ENCODE peak calls at places on chromosomes 6 and 20, in six cellular contexts. One of them, this sample, is unnamed.
A peak's percentile ranks its signal among the peaks of the same experiment; 100 is the strongest.

GRCh38 chr20:21251278-21251677 is 51.9 kb upstream of the XRN2 start:
- ATAC-seq in A549: no peak
- ATAC-seq in K562: no peak
- ATAC-seq in HepG2: no peak
- ATAC-seq in GM12878: no peak
- ATAC-seq in upper lobe of left lung: no peak
- ATAC-seq in this sample: no peak

GRCh38 chr6:37565267-37566208 is 65.8 kb upstream of the CCDC167 start:
- ATAC-seq in GM12878: peak; percentile 4
- ATAC-seq in K562: peak; percentile 34
- ATAC-seq in HepG2: peak; percentile 22
- ATAC-seq in upper lobe of left lung: no peak
- ATAC-seq in A549: no peak
- ATAC-seq in this sample: no peak

GRCh38 chr6:167975449-167975848 is 22.0 kb upstream of the KIF25 start:
- ATAC-seq in A549: no peak
- ATAC-seq in K562: no peak
- ATAC-seq in upper lobe of left lung: no peak
- ATAC-seq in HepG2: peak; percentile 16
- ATAC-seq in GM12878: no peak
- ATAC-seq in this sample: no peak

GRCh38 chr6:107218142-107218541 is 102.8 kb upstream of the BEND3 start:
- ATAC-seq in K562: peak; percentile 50
- ATAC-seq in HepG2: no peak
- ATAC-seq in upper lobe of left lung: no peak
- ATAC-seq in GM12878: no peak
- ATAC-seq in A549: no peak
- ATAC-seq in this sample: no peak

GRCh38 chr6:98094696-98095095 is 739.7 kb upstream of the POU3F2 start:
- ATAC-seq in K562: no peak
- ATAC-seq in upper lobe of left lung: no peak
- ATAC-seq in HepG2: no peak
- ATAC-seq in GM12878: no peak
- ATAC-seq in A549: no peak
- ATAC-seq in this sample: no peak

GRCh38 chr6:3385660-3386151 is 71.1 kb downstream of the SLC22A23 start:
- ATAC-seq in A549: no peak
- ATAC-seq in HepG2: no peak
- ATAC-seq in upper lobe of left lung: peak; percentile 9
- ATAC-seq in K562: no peak
- ATAC-seq in GM12878: peak; percentile 61
- ATAC-seq in this sample: peak; percentile 54

GRCh38 chr6:111565316-111566221 is 40.1 kb downstream of the TRAF3IP2 start:
- ATAC-seq in A549: peak; percentile 50
- ATAC-seq in K562: peak; percentile 81
- ATAC-seq in GM12878: peak; percentile 96
- ATAC-seq in HepG2: peak; percentile 84
- ATAC-seq in upper lobe of left lung: no peak
- ATAC-seq in this sample: no peak

GRCh38 chr6:141133836-141134235 is 998.9 kb upstream of the GJE1 start:
- ATAC-seq in A549: no peak
- ATAC-seq in HepG2: no peak
- ATAC-seq in GM12878: no peak
- ATAC-seq in K562: no peak
- ATAC-seq in upper lobe of left lung: no peak
- ATAC-seq in this sample: no peak

GRCh38 chr20:4041748-4042411 is 26.5 kb upstream of the RNF24 start:
- ATAC-seq in K562: peak; percentile 72
- ATAC-seq in GM12878: no peak
- ATAC-seq in upper lobe of left lung: peak; percentile 74
- ATAC-seq in HepG2: no peak
- ATAC-seq in A549: peak; percentile 75
- ATAC-seq in this sample: no peak

GRCh38 chr6:132380358-132380757 is 20.9 kb downstream of the MOXD1 start:
- ATAC-seq in HepG2: no peak
- ATAC-seq in upper lobe of left lung: no peak
- ATAC-seq in A549: no peak
- ATAC-seq in K562: no peak
- ATAC-seq in GM12878: no peak
- ATAC-seq in this sample: no peak

GRCh38 chr6:151948007-151948745 is 140.7 kb downstream of the ESR1 start:
- ATAC-seq in A549: no peak
- ATAC-seq in upper lobe of left lung: no peak
- ATAC-seq in HepG2: no peak
- ATAC-seq in GM12878: peak; percentile 36
- ATAC-seq in K562: no peak
- ATAC-seq in this sample: no peak

GRCh38 chr6:52251113-52251512 is 6.8 kb upstream of the IL17F start:
- ATAC-seq in GM12878: peak; percentile 24
- ATAC-seq in K562: no peak
- ATAC-seq in A549: no peak
- ATAC-seq in HepG2: no peak
- ATAC-seq in upper lobe of left lung: no peak
- ATAC-seq in this sample: no peak

GRCh38 chr20:11195899-11196558 is 522.2 kb upstream of the JAG1 start:
- ATAC-seq in upper lobe of left lung: peak; percentile 67
- ATAC-seq in HepG2: no peak
- ATAC-seq in GM12878: no peak
- ATAC-seq in K562: no peak
- ATAC-seq in A549: no peak
- ATAC-seq in this sample: peak; percentile 63

GRCh38 chr6:7974553-7974931 is 64.0 kb upstream of the TXNDC5 start:
- ATAC-seq in K562: peak; percentile 16
- ATAC-seq in HepG2: peak; percentile 7
- ATAC-seq in A549: peak; percentile 20
- ATAC-seq in upper lobe of left lung: no peak
- ATAC-seq in GM12878: no peak
- ATAC-seq in this sample: no peak

GRCh38 chr6:32432050-32432450 is 7.6 kb upstream of the HLA-DRA start:
- ATAC-seq in K562: no peak
- ATAC-seq in GM12878: peak; percentile 55
- ATAC-seq in HepG2: no peak
- ATAC-seq in upper lobe of left lung: no peak
- ATAC-seq in A549: no peak
- ATAC-seq in this sample: no peak

GRCh38 chr6:45445364-45445748 is 67.6 kb upstream of the SUPT3H start:
- ATAC-seq in K562: peak; percentile 5
- ATAC-seq in upper lobe of left lung: no peak
- ATAC-seq in A549: peak; percentile 52
- ATAC-seq in HepG2: peak; percentile 35
- ATAC-seq in GM12878: no peak
- ATAC-seq in this sample: no peak

GRCh38 chr20:47263502-47264084 is 92.9 kb downstream of the ZMYND8 start:
- ATAC-seq in K562: no peak
- ATAC-seq in HepG2: peak; percentile 8
- ATAC-seq in upper lobe of left lung: no peak
- ATAC-seq in A549: no peak
- ATAC-seq in GM12878: peak; percentile 60
- ATAC-seq in this sample: peak; percentile 69

GRCh38 chr20:25579081-25579770 is 6.1 kb downstream of the NINL start:
- ATAC-seq in HepG2: peak; percentile 91
- ATAC-seq in A549: peak; percentile 42
- ATAC-seq in upper lobe of left lung: no peak
- ATAC-seq in GM12878: no peak
- ATAC-seq in K562: no peak
- ATAC-seq in this sample: no peak

GRCh38 chr6:130991422-130992144 is 71.5 kb downstream of the EPB41L2 start:
- ATAC-seq in A549: no peak
- ATAC-seq in GM12878: no peak
- ATAC-seq in upper lobe of left lung: no peak
- ATAC-seq in K562: no peak
- ATAC-seq in HepG2: no peak
- ATAC-seq in this sample: no peak

GRCh38 chr6:73503027-73503772 is 17.6 kb downstream of the EEF1A1 start:
- ATAC-seq in GM12878: no peak
- ATAC-seq in upper lobe of left lung: no peak
- ATAC-seq in A549: no peak
- ATAC-seq in HepG2: no peak
- ATAC-seq in K562: peak; percentile 21
- ATAC-seq in this sample: no peak

GRCh38 chr6:3175742-3176321 is 18.5 kb upstream of the TUBB2A start:
- ATAC-seq in GM12878: no peak
- ATAC-seq in A549: no peak
- ATAC-seq in K562: peak; percentile 28
- ATAC-seq in HepG2: peak; percentile 35
- ATAC-seq in upper lobe of left lung: no peak
- ATAC-seq in this sample: no peak

GRCh38 chr6:117074672-117075071 is 190.7 kb upstream of the VGLL2 start:
- ATAC-seq in K562: no peak
- ATAC-seq in upper lobe of left lung: no peak
- ATAC-seq in HepG2: no peak
- ATAC-seq in A549: no peak
- ATAC-seq in GM12878: no peak
- ATAC-seq in this sample: no peak

DNA sequence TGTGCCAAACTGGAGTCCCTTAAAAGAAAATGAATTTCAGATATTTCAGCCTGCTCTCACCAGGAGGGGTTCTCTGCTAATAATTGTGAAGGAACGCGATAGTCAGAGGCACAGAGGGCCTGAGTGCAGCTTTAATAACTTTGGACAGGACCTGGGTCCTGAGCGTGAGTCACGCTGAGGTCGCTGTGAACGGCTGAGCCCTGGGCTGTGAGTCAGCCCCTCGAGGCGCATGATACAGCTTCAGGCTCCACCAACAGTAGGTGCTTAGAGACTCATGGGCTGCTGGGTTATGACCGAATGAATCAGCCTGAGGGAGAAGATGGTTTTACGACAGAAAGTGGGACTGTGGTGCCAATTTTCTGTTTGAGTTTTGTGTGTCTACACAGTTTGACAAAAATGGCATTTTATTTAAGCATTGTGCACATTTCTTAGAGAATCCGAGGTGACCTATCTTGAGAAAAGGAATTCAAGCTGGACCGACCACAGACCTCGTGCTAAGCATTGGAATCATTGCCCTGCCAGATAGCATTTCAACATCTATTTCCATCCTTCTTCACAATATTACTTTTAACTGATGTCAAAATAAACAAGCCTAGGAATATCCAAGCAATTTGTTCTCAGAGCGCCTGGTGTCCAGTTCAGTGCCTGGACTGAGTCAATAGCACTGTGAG is 183.0 kb downstream of the THBS2 start:
- ATAC-seq in A549: peak; percentile 100
- ATAC-seq in GM12878: no peak
- ATAC-seq in upper lobe of left lung: peak; percentile 88
- ATAC-seq in HepG2: peak; percentile 82
- ATAC-seq in K562: peak; percentile 44
- ATAC-seq in this sample: peak; percentile 96
- TF ChIP-seq EP300 in A549: peak; percentile 78
- TF ChIP-seq EP300 in GM12878: no peak
- TF ChIP-seq EP300 in upper lobe of left lung: no peak
- TF ChIP-seq EP300 in HepG2: no peak
- TF ChIP-seq EP300 in K562: no peak
- TF ChIP-seq EP300 in this sample: no peak

GRCh38 chr6:80742481-80742880 is 636.0 kb downstream of the BCKDHB start:
- ATAC-seq in HepG2: peak; percentile 43
- ATAC-seq in K562: no peak
- ATAC-seq in A549: no peak
- ATAC-seq in upper lobe of left lung: no peak
- ATAC-seq in GM12878: peak; percentile 52
- ATAC-seq in this sample: no peak
- TF ChIP-seq CTCF in HepG2: peak; percentile 58
- TF ChIP-seq CTCF in K562: no peak
- TF ChIP-seq CTCF in A549: no peak
- TF ChIP-seq CTCF in upper lobe of left lung: peak; percentile 10
- TF ChIP-seq CTCF in GM12878: peak; percentile 32
- TF ChIP-seq CTCF in this sample: no peak

GRCh38 chr20:40339661-40340449 is 349.2 kb downstream of the MAFB start:
- ATAC-seq in HepG2: no peak
- ATAC-seq in K562: no peak
- ATAC-seq in GM12878: no peak
- ATAC-seq in A549: no peak
- ATAC-seq in upper lobe of left lung: peak; percentile 64
- ATAC-seq in this sample: peak; percentile 72
- TF ChIP-seq EP300 in HepG2: no peak
- TF ChIP-seq EP300 in K562: no peak
- TF ChIP-seq EP300 in GM12878: no peak
- TF ChIP-seq EP300 in A549: no peak
- TF ChIP-seq EP300 in upper lobe of left lung: peak; percentile 19
- TF ChIP-seq EP300 in this sample: no peak

GRCh38 chr6:166496460-166496859 is 90.0 kb downstream of the RAMACL start:
- ATAC-seq in A549: no peak
- ATAC-seq in upper lobe of left lung: no peak
- ATAC-seq in GM12878: no peak
- ATAC-seq in HepG2: no peak
- ATAC-seq in K562: no peak
- ATAC-seq in this sample: no peak

GRCh38 chr6:166498661-166499349 is 87.7 kb downstream of the RAMACL start:
- ATAC-seq in A549: no peak
- ATAC-seq in upper lobe of left lung: no peak
- ATAC-seq in HepG2: no peak
- ATAC-seq in K562: no peak
- ATAC-seq in GM12878: no peak
- ATAC-seq in this sample: no peak

GRCh38 chr6:166499350-166500163 is 86.9 kb downstream of the RAMACL start:
- ATAC-seq in K562: no peak
- ATAC-seq in HepG2: no peak
- ATAC-seq in upper lobe of left lung: no peak
- ATAC-seq in A549: no peak
- ATAC-seq in GM12878: peak; percentile 73
- ATAC-seq in this sample: no peak

GRCh38 chr6:166497087-166497899 is 89.2 kb downstream of the RAMACL start:
- ATAC-seq in K562: no peak
- ATAC-seq in HepG2: no peak
- ATAC-seq in upper lobe of left lung: no peak
- ATAC-seq in GM12878: no peak
- ATAC-seq in A549: no peak
- ATAC-seq in this sample: no peak

GRCh38 chr6:166498228-166498627 is 88.2 kb downstream of the RAMACL start:
- ATAC-seq in K562: no peak
- ATAC-seq in HepG2: no peak
- ATAC-seq in A549: no peak
- ATAC-seq in upper lobe of left lung: no peak
- ATAC-seq in GM12878: no peak
- ATAC-seq in this sample: no peak
- TF ChIP-seq CTCF in K562: no peak
- TF ChIP-seq CTCF in HepG2: no peak
- TF ChIP-seq CTCF in A549: no peak
- TF ChIP-seq CTCF in upper lobe of left lung: no peak
- TF ChIP-seq CTCF in GM12878: no peak
- TF ChIP-seq CTCF in this sample: no peak

This sample was measured in gastroesophageal sphincter.